ENCODE peak calls at places on chromosomes 3 and 15, in nine cellular contexts. L is amniotic epithelial cell; R is AG08396; O is NCI-H2171; A is activated CD4-positive, alpha-beta T cell treated with anti-CD3 and anti-CD28 coated beads, Interleukin-2, amount 50 U/mL, for 1 hour; T is neural crest cell; F is GM23248; S is HT-29; C is mammary epithelial cell. N is an unnamed sample.

GRCh38 chr15:58584789-58585461 is 153.1 kb downstream of the LIPC start:
- DNase-seq in L (no peak), R (no peak), O (no peak), A (no peak), T (no peak), F (no peak), S (no peak), C (no peak), N (no peak)

GRCh38 chr15:40080104-40080503 is 28.6 kb downstream of the BMF start:
- DNase-seq in L (no peak), R (no peak), O (no peak), A (no peak), T (no peak), F (no peak), S (no peak), C (no peak), N (no peak)

GRCh38 chr3:123483146-123483545 is 34.3 kb upstream of the ADCY5 start:
- DNase-seq in L (no peak), R (no peak), O (no peak), A (no peak), T (no peak), F (no peak), S (no peak), C (no peak), N (no peak)

GRCh38 chr3:101509276-101509675 is 3.7 kb downstream of the SENP7 start:
- DNase-seq in L (peak; percentile 42), R (no peak), O (no peak), A (no peak), T (no peak), F (no peak), S (no peak), C (no peak), N (no peak)

GRCh38 chr3:108223928-108224327 is 1.7 kb upstream of the IFT57 start:
- DNase-seq in L (peak; percentile 68), R (no peak), O (no peak), A (no peak), T (no peak), F (peak; percentile 55), S (no peak), C (no peak), N (no peak)

GRCh38 chr15:34324933-34325332 is 12.6 kb downstream of the SLC12A6 start:
- DNase-seq in L (no peak), R (no peak), O (no peak), A (no peak), T (no peak), F (no peak), S (no peak), C (no peak), N (no peak)

GRCh38 chr3:126731044-126731443 is 27.0 kb downstream of the CHCHD6 start:
- DNase-seq in L (no peak), R (no peak), O (no peak), A (no peak), T (no peak), F (no peak), S (no peak), C (no peak), N (peak; percentile 15)

GRCh38 chr3:117708601-117709000 is 999.0 kb downstream of the TUSC7 start:
- DNase-seq in L (no peak), R (no peak), O (no peak), A (no peak), T (no peak), F (peak; percentile 33), S (no peak), C (no peak), N (no peak)

GRCh38 chr3:10164546-10165393 is at the start of gene IRAK2:
- DNase-seq in L (peak; percentile 25), R (peak; percentile 93), O (no peak), A (peak; percentile 47), T (peak; percentile 52), F (peak; percentile 91), S (peak; percentile 63), C (peak; percentile 49), N (peak; percentile 89)

GRCh38 chr15:77527164-77527778 is 105.4 kb downstream of the LINGO1 start:
- DNase-seq in L (peak; percentile 71), R (peak; percentile 80), O (peak; percentile 61), A (no peak), T (peak; percentile 43), F (no peak), S (peak; percentile 40), C (peak; percentile 24), N (peak; percentile 11)

GRCh38 chr3:63576826-63577225 is 75.6 kb upstream of the SNTN start:
- DNase-seq in L (no peak), R (no peak), O (peak; percentile 33), A (no peak), T (no peak), F (no peak), S (peak; percentile 85), C (peak; percentile 27), N (no peak)

GRCh38 chr3:160402249-160403027 is 3.0 kb downstream of the SMC4 start:
- DNase-seq in L (no peak), R (no peak), O (no peak), A (no peak), T (no peak), F (peak; percentile 14), S (peak; percentile 36), C (no peak), N (no peak)

GRCh38 chr3:35659808-35660207 is 20.5 kb downstream of the ARPP21 start:
- DNase-seq in L (no peak), R (no peak), O (peak; percentile 46), A (no peak), T (no peak), F (no peak), S (peak; percentile 28), C (peak; percentile 9), N (no peak)

GRCh38 chr3:23041918-23042696 is 161.0 kb upstream of the UBE2E2 start:
- DNase-seq in L (no peak), R (no peak), O (no peak), A (no peak), T (no peak), F (peak; percentile 37), S (peak; percentile 10), C (peak; percentile 40), N (no peak)

GRCh38 chr3:12591997-12592715 is 35.3 kb downstream of the MKRN2 start:
- DNase-seq in L (peak; percentile 70), R (no peak), O (no peak), A (no peak), T (no peak), F (no peak), S (no peak), C (no peak), N (no peak)

GRCh38 chr3:72155391-72156064 is 370.6 kb upstream of the PROK2 start:
- DNase-seq in L (peak; percentile 94), R (peak; percentile 86), O (peak; percentile 20), A (no peak), T (no peak), F (peak; percentile 99), S (no peak), C (peak; percentile 56), N (no peak)

GRCh38 chr3:167837430-167837829 is 101.9 kb downstream of the SERPINI1 start:
- DNase-seq in L (no peak), R (no peak), O (peak; percentile 68), A (no peak), T (no peak), F (no peak), S (peak; percentile 11), C (no peak), N (no peak)

GRCh38 chr3:151733613-151734012 is at the start of gene AADACL2:
- DNase-seq in L (peak; percentile 47), R (no peak), O (no peak), A (no peak), T (no peak), F (peak; percentile 19), S (no peak), C (no peak), N (no peak)